ENCODE peak calls at places on chromosomes 11 and 22, in eight cellular contexts. B, F, W, E, H, U, C and A are unnamed samples.

GRCh38 chr11:2091112-2091746 is 48.0 kb downstream of the IGF2 start:
- DNase-seq in B (no peak), F (no peak), W (no peak), E (no peak), H (no peak), U (no peak), C (no peak), A (no peak)

GRCh38 chr11:86818466-86819282 is 18.3 kb downstream of the PRSS23 start:
- DNase-seq in B (no peak), F (no peak), W (peak; percentile 91), E (peak; percentile 46), H (peak; percentile 74), U (no peak), C (peak; percentile 73), A (peak; percentile 49)

GRCh38 chr11:75103380-75104026 is 6.8 kb upstream of the OR2AT4 start:
- DNase-seq in B (no peak), F (no peak), W (peak; percentile 75), E (peak; percentile 41), H (no peak), U (no peak), C (no peak), A (no peak)

GRCh38 chr11:67373916-67374570 is 645 bp upstream of the CLCF1 start:
- DNase-seq in B (peak; percentile 69), F (peak; percentile 85), W (peak; percentile 98), E (peak; percentile 97), H (peak; percentile 95), U (peak; percentile 53), C (peak; percentile 89), A (no peak)

GRCh38 chr22:31144223-31144622 is 3.9 kb upstream of the PLA2G3 start:
- DNase-seq in B (no peak), F (no peak), W (no peak), E (no peak), H (no peak), U (no peak), C (no peak), A (no peak)

GRCh38 chr11:109320595-109320994 is 101.4 kb upstream of the C11orf87 start:
- DNase-seq in B (no peak), F (no peak), W (peak; percentile 86), E (peak; percentile 61), H (peak; percentile 8), U (no peak), C (no peak), A (no peak)

GRCh38 chr22:39524089-39524752 is 3.9 kb downstream of the ATF4 start:
- DNase-seq in B (no peak), F (no peak), W (no peak), E (no peak), H (no peak), U (no peak), C (no peak), A (no peak)

GRCh38 chr22:27220349-27220748 is 563.0 kb downstream of the MIAT start:
- DNase-seq in B (no peak), F (no peak), W (peak; percentile 92), E (peak; percentile 74), H (no peak), U (no peak), C (no peak), A (no peak)

GRCh38 chr11:10160350-10160749 is 133.7 kb downstream of the SBF2 start:
- DNase-seq in B (no peak), F (no peak), W (no peak), E (no peak), H (no peak), U (no peak), C (no peak), A (no peak)

GRCh38 chr11:120172921-120173705 is 35.2 kb upstream of the TRIM29 start:
- DNase-seq in B (no peak), F (no peak), W (no peak), E (no peak), H (no peak), U (no peak), C (no peak), A (peak; percentile 2)

GRCh38 chr11:12007769-12008737 is at the start of gene DKK3:
- DNase-seq in B (peak; percentile 71), F (peak; percentile 16), W (no peak), E (no peak), H (peak; percentile 53), U (no peak), C (peak; percentile 82), A (peak; percentile 14)

GRCh38 chr22:29106839-29107238 is 34.0 kb downstream of the KREMEN1 start:
- DNase-seq in B (no peak), F (no peak), W (no peak), E (no peak), H (no peak), U (no peak), C (peak; percentile 25), A (no peak)

GRCh38 chr22:44304354-44304753 is 8.4 kb downstream of the SHISAL1 start:
- DNase-seq in B (no peak), F (no peak), W (peak; percentile 47), E (peak; percentile 18), H (no peak), U (no peak), C (peak; percentile 51), A (no peak)

GRCh38 chr22:30743257-30744020 is 48.8 kb downstream of the OSBP2 start:
- DNase-seq in B (no peak), F (no peak), W (no peak), E (no peak), H (no peak), U (no peak), C (no peak), A (no peak)

GRCh38 chr22:38758276-38758945 is 2.6 kb upstream of the SUN2 start:
- DNase-seq in B (no peak), F (no peak), W (no peak), E (no peak), H (peak; percentile 23), U (no peak), C (no peak), A (peak; percentile 71)

GRCh38 chr11:68153742-68154141 is 32.6 kb upstream of the CHKA start:
- DNase-seq in B (no peak), F (no peak), W (no peak), E (no peak), H (no peak), U (no peak), C (no peak), A (no peak)

GRCh38 chr11:111976614-111977140 is 39.5 kb downstream of the DIXDC1 start:
- DNase-seq in B (no peak), F (no peak), W (no peak), E (no peak), H (no peak), U (no peak), C (no peak), A (no peak)

DNA sequence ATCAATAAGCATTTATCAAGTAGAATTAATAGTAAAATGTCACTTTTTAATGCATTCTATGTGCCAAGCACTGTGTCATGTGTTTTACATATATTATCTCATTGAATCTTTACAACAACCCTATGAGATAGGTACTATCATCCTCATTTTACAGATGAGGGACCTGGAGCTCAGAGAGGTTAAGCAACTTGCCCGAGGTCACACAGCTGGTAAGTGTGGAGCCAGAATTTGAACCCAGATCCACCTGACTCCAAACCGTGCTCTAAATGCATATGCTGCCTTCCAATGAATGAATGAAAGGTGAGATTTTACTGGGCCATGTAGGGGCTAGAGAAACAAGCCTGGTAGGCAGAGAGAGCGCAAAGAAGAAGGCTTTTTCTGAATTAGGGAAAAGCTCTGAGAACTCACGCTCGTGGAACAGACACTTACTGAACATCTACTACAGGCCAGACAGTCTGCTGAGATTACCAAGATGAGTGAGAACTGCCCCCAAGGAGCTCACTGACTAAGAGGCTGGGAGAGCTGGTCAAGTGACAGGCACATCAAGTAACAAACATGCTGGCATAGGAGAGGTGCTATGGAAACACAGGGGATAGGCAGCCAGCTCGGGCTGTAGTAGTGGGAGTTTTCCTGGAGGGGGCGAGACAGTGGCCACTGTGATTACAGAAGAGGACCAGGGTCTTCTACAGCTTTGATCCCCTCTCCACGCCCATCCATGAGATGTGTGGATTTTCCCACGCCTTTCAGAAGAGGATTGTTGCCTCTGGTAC is 4.4 kb downstream of the ABCG4 start:
- DNase-seq in B (no peak), F (peak; percentile 23), W (no peak), E (no peak), H (peak; percentile 31), U (no peak), C (peak; percentile 36), A (no peak)
- TF ChIP-seq CTCF in B (peak; percentile 8), F (no peak), W (no peak), E (no peak), H (peak; percentile 25), U (no peak), C (peak; percentile 32), A (no peak)

GRCh38 chr11:114279778-114280532 is 16.2 kb upstream of the NNMT start:
- DNase-seq in B (no peak), F (no peak), W (peak; percentile 77), E (no peak), H (no peak), U (no peak), C (no peak), A (no peak)

GRCh38 chr11:114281388-114281956 is 14.7 kb upstream of the NNMT start:
- DNase-seq in B (no peak), F (no peak), W (peak; percentile 73), E (no peak), H (no peak), U (no peak), C (no peak), A (no peak)

GRCh38 chr11:114282488-114282887 is 13.7 kb upstream of the NNMT start:
- DNase-seq in B (no peak), F (no peak), W (no peak), E (no peak), H (no peak), U (no peak), C (no peak), A (no peak)

GRCh38 chr11:114278342-114279065 is 17.7 kb upstream of the NNMT start:
- DNase-seq in B (no peak), F (no peak), W (no peak), E (no peak), H (no peak), U (no peak), C (no peak), A (no peak)

DNA sequence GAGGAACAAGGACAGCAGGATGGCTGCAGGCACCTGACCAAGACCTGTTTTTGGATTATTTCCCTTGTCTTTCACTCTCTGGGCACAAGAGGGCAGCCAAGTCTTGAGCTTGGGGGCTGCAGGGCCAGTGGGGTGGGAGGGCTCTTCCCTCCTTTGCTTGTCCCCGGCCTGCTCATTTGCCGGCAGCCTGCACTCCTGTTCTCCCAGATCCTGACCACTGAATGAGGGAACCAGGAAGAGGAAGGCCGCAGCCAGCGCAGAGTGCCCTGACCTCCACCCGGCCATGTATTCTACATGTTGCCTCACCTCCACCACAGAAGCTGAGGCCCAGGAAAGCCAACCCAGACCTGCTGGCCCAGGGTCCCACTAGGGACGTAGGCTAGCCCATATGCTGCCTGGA is 15.5 kb upstream of the NNMT start:
- DNase-seq in B (peak; percentile 75), F (peak; percentile 85), W (peak; percentile 94), E (peak; percentile 79), H (peak; percentile 86), U (peak; percentile 48), C (peak; percentile 88), A (no peak)
- TF ChIP-seq CTCF in B (peak; percentile 79), F (peak; percentile 50), W (peak; percentile 85), E (peak; percentile 83), H (peak; percentile 95), U (peak; percentile 71), C (peak; percentile 80), A (peak; percentile 56)

GRCh38 chr11:747176-748006 is at the start of gene TALDO1:
- DNase-seq in B (peak; percentile 96), F (peak; percentile 94), W (peak; percentile 68), E (peak; percentile 10), H (peak; percentile 98), U (peak; percentile 93), C (peak; percentile 98), A (peak; percentile 98)
- TF ChIP-seq CTCF in B (no peak), F (no peak), W (peak; percentile 9), E (peak; percentile 16), H (no peak), U (peak; percentile 46), C (no peak), A (peak; percentile 28)

GRCh38 chr11:95764267-95764898 is 25.2 kb downstream of the FAM76B start:
- DNase-seq in B (no peak), F (no peak), W (peak; percentile 84), E (peak; percentile 28), H (peak; percentile 56), U (no peak), C (peak; percentile 69), A (peak; percentile 54)
- TF ChIP-seq CTCF in B (peak; percentile 76), F (peak; percentile 96), W (peak; percentile 52), E (peak; percentile 46), H (peak; percentile 91), U (peak; percentile 72), C (peak; percentile 82), A (peak; percentile 48)